ENCODE peak calls at places on chromosome X, in ten cellular contexts. R is cardiac muscle cell, J is aorta, W is HepG2, E is right atrium auricular region, S is Peyer's patch, D is dorsolateral prefrontal cortex, V is hepatocyte, M is left ventricle myocardium inferior, I is GM23248. G is an unnamed sample.

GRCh38 chrX:139936259-139936658 is 3.4 kb upstream of the ATP11C start:
- DNase-seq in R (no peak), J (no peak), W (no peak), E (no peak), S (no peak), D (no peak), V (no peak), M (no peak), I (no peak), G (no peak)

GRCh38 chrX:134601240-134601639 is 57.0 kb downstream of the PLAC1 start:
- DNase-seq in R (peak), J (no peak), W (no peak), E (no peak), S (no peak), D (no peak), V (no peak), M (no peak), I (peak), G (no peak)

GRCh38 chrX:132843387-132843786 is 115.0 kb downstream of the HS6ST2 start:
- DNase-seq in R (no peak), J (no peak), W (no peak), E (no peak), S (no peak), D (no peak), V (no peak), M (no peak), I (no peak), G (no peak)

GRCh38 chrX:115350696-115351408 is 61.3 kb downstream of the LUZP4 start:
- DNase-seq in R (no peak), J (no peak), W (no peak), E (no peak), S (no peak), D (no peak), V (peak), M (no peak), I (peak), G (no peak)

GRCh38 chrX:346034-346813 is 27.6 kb upstream of the GTPBP6 start:
- DNase-seq in R (no peak), J (peak), W (no peak), E (no peak), S (no peak), D (no peak), V (no peak), M (peak), I (no peak), G (no peak)

GRCh38 chrX:64204701-64205440 is 637 bp downstream of the AMER1 start:
- DNase-seq in R (peak), J (peak), W (peak), E (no peak), S (peak), D (peak), V (peak), M (peak), I (peak), G (peak)

GRCh38 chrX:52424658-52425057 is 55.8 kb downstream of the XAGE2 start:
- DNase-seq in R (no peak), J (no peak), W (no peak), E (no peak), S (no peak), D (no peak), V (no peak), M (no peak), I (peak), G (no peak)

GRCh38 chrX:8042304-8042703 is 115.1 kb upstream of the PNPLA4 start:
- DNase-seq in R (no peak), J (no peak), W (peak), E (no peak), S (no peak), D (no peak), V (no peak), M (no peak), I (no peak), G (no peak)

GRCh38 chrX:137742846-137743245 is 176.9 kb downstream of the ZIC3 start:
- DNase-seq in R (no peak), J (no peak), W (no peak), E (no peak), S (no peak), D (no peak), V (no peak), M (no peak), I (no peak), G (no peak)

GRCh38 chrX:68504237-68504636 is 5.4 kb downstream of the YIPF6 start:
- DNase-seq in R (peak), J (no peak), W (no peak), E (no peak), S (no peak), D (no peak), V (no peak), M (no peak), I (peak), G (no peak)

GRCh38 chrX:150968862-150969720 is 14.0 kb upstream of the HMGB3 start:
- DNase-seq in R (no peak), J (no peak), W (no peak), E (no peak), S (no peak), D (no peak), V (no peak), M (no peak), I (no peak), G (no peak)

GRCh38 chrX:46758163-46758955 is 559 bp downstream of the SLC9A7 start:
- DNase-seq in R (peak), J (no peak), W (no peak), E (no peak), S (peak), D (no peak), V (peak), M (no peak), I (peak), G (peak)
- H3K27ac ChIP-seq in R (no peak), J (no peak), W (no peak), E (peak), S (no peak), D (no peak), V (no peak), M (no peak), I (peak), G (peak)

GRCh38 chrX:39855748-39856129 is 242.0 kb downstream of the BCOR start:
- DNase-seq in R (peak), J (peak), W (no peak), E (no peak), S (peak), D (peak), V (peak), M (no peak), I (peak), G (no peak)

GRCh38 chrX:39854772-39855747 is 242.7 kb downstream of the BCOR start:
- DNase-seq in R (no peak), J (peak), W (no peak), E (no peak), S (peak), D (no peak), V (no peak), M (no peak), I (no peak), G (no peak)

GRCh38 chrX:39856472-39857121 is 241.2 kb downstream of the BCOR start:
- DNase-seq in R (no peak), J (no peak), W (no peak), E (no peak), S (no peak), D (no peak), V (no peak), M (no peak), I (no peak), G (no peak)

GRCh38 chrX:39859991-39860861 is 237.5 kb downstream of the BCOR start:
- DNase-seq in R (peak), J (no peak), W (no peak), E (peak), S (peak), D (no peak), V (peak), M (no peak), I (peak), G (no peak)

DNA sequence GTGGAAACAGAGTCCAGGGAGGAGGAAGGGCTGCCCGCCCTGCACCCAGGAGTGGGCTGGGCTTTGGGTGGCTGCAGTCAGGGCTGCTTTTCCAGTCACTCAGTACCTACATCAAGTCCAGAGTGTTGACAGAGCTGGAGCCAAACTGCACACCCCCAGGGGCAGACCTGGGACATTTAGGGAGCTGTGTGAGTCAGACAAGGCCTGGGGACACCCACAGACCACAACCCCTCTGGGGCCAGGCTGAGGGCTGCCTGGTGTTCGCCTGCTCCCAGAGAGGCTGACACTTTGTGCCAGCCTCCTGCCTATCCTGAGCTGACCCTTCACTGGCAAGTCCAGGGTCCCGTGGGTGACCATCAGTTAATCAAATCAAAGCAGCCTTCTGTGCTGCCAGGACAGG is 240.0 kb downstream of the BCOR start:
- DNase-seq in R (no peak), J (no peak), W (no peak), E (no peak), S (no peak), D (no peak), V (no peak), M (no peak), I (no peak), G (no peak)
- H3K27ac ChIP-seq in R (no peak), J (no peak), W (no peak), E (no peak), S (no peak), D (no peak), V (no peak), M (no peak), I (no peak), G (no peak)

DNA sequence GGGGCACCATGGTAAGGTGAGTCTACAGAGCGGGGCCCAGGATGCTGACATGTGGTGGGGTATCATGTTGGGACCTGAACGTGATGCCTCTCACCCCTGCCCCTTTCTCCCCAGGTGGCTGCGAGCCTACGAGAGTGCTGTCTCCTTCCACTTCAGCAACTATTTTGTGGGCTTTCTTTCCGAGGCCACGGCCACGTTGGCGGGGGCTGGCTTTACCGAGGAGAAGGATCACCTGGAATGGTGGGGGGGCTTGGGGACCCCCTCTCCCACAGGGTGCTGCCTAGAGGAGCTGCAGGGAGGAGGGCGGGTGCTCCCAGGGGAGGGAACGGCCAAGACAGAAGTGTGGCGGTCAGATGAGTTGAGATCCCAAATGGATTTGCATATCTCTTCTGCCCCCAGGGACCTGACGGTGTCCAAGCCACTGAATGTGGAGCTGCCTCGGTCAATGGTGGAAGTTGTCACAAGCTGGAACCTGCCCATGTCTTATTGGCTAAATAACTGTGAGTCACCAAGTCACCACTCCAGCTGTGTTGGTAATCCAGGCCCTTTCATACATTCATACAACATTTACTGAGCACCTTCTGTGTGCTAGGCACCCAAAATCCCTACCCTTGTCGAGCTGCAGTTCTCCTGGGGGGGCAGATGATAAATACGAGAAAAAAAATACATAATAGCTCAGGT is 5.5 kb downstream of the PORCN start:
- DNase-seq in R (no peak), J (no peak), W (no peak), E (no peak), S (no peak), D (no peak), V (no peak), M (no peak), I (no peak), G (no peak)
- H3K27ac ChIP-seq in R (no peak), J (no peak), W (no peak), E (no peak), S (no peak), D (no peak), V (no peak), M (no peak), I (no peak), G (no peak)

GRCh38 chrX:70353524-70353923 is 63.6 kb downstream of the KIF4A start:
- DNase-seq in R (no peak), J (no peak), W (no peak), E (no peak), S (no peak), D (no peak), V (no peak), M (no peak), I (no peak), G (no peak)

GRCh38 chrX:70352473-70352872 is 62.6 kb downstream of the KIF4A start:
- DNase-seq in R (no peak), J (no peak), W (no peak), E (no peak), S (no peak), D (no peak), V (no peak), M (no peak), I (no peak), G (no peak)

GRCh38 chrX:70360366-70360765 is 62.7 kb upstream of the GDPD2 start:
- DNase-seq in R (no peak), J (no peak), W (no peak), E (no peak), S (no peak), D (no peak), V (no peak), M (no peak), I (no peak), G (no peak)

GRCh38 chrX:70359458-70359857 is 63.7 kb upstream of the GDPD2 start:
- DNase-seq in R (no peak), J (no peak), W (no peak), E (no peak), S (no peak), D (no peak), V (no peak), M (no peak), I (no peak), G (no peak)

DNA sequence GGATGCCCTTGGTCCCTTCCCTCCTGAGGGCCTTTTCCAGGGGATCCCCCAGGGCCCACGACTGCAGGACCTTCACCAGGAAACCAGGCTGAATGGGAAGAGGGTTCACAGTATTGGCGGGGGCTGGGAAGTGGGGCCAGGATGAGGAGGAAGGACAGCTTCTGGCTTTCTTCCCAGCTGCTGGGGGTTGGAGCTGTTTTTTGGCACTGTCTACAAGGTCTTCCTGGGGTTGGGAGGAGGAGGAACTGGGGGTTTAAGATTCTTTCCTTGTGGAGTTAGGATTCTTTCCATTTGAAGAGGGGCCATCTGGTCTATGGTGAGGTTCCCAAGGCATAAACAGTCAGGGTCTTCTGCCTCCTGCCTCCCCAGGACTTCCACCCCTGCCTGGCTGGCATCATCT is 64.8 kb downstream of the KIF4A start:
- DNase-seq in R (peak), J (no peak), W (no peak), E (no peak), S (no peak), D (no peak), V (no peak), M (no peak), I (no peak), G (no peak)
- H3K27ac ChIP-seq in R (no peak), J (no peak), W (no peak), E (no peak), S (no peak), D (no peak), V (no peak), M (no peak), I (no peak), G (no peak)

GRCh38 chrX:39642071-39642470 is 455.7 kb downstream of the BCOR start:
- DNase-seq in R (peak), J (no peak), W (peak), E (no peak), S (no peak), D (no peak), V (peak), M (peak), I (no peak), G (no peak)

GRCh38 chrX:39643533-39643932 is 454.2 kb downstream of the BCOR start:
- DNase-seq in R (no peak), J (no peak), W (no peak), E (no peak), S (no peak), D (no peak), V (no peak), M (no peak), I (no peak), G (no peak)

GRCh38 chrX:39640866-39641265 is 456.9 kb downstream of the BCOR start:
- DNase-seq in R (no peak), J (no peak), W (no peak), E (no peak), S (no peak), D (no peak), V (no peak), M (no peak), I (no peak), G (no peak)

GRCh38 chrX:39648548-39649254 is 449.1 kb downstream of the BCOR start:
- DNase-seq in R (no peak), J (no peak), W (no peak), E (no peak), S (no peak), D (no peak), V (no peak), M (no peak), I (peak), G (no peak)

GRCh38 chrX:39645059-39645895 is 452.5 kb downstream of the BCOR start:
- DNase-seq in R (peak), J (peak), W (no peak), E (peak), S (peak), D (no peak), V (peak), M (peak), I (peak), G (no peak)
- H3K27ac ChIP-seq in R (no peak), J (peak), W (no peak), E (no peak), S (peak), D (no peak), V (peak), M (peak), I (peak), G (peak)

GRCh38 chrX:40157228-40158035 is 59.7 kb upstream of the BCOR start:
- DNase-seq in R (no peak), J (peak), W (no peak), E (no peak), S (no peak), D (no peak), V (no peak), M (no peak), I (no peak), G (no peak)
- H3K27ac ChIP-seq in R (no peak), J (peak), W (peak), E (peak), S (peak), D (peak), V (no peak), M (peak), I (no peak), G (peak)

DNA sequence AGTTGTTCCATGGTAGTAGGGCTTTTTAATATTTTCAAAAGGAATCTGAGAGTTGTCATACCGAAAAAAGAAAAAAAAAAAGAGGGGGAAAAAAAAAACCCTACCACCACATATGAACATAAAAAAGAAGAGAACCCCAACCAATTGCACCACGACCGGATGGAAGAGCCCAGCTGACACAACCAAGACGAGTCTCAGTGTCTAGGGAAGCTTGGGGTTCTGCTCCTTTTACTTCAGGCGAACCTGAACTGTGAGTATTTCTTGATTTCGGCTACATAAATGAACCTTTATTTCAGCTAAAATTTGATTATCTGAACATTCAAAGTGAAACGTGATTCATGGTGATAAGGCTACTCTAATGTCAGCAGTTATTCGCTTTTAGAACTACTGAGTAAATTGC is at the start of gene GPR34:
- DNase-seq in R (no peak), J (no peak), W (no peak), E (no peak), S (no peak), D (no peak), V (no peak), M (no peak), I (no peak), G (no peak)
- H3K27ac ChIP-seq in R (no peak), J (no peak), W (no peak), E (no peak), S (peak), D (no peak), V (no peak), M (peak), I (no peak), G (no peak)

GRCh38 chrX:1661048-1661921 is 46.4 kb downstream of the ASMT start:
- DNase-seq in R (no peak), J (peak), W (peak), E (no peak), S (peak), D (no peak), V (no peak), M (peak), I (no peak), G (no peak)

GRCh38 chrX:1659664-1660461 is 45.0 kb downstream of the ASMT start:
- DNase-seq in R (no peak), J (no peak), W (no peak), E (no peak), S (peak), D (no peak), V (no peak), M (no peak), I (no peak), G (no peak)

GRCh38 chrX:1656379-1656778 is 41.5 kb downstream of the ASMT start:
- DNase-seq in R (no peak), J (no peak), W (no peak), E (no peak), S (no peak), D (no peak), V (no peak), M (no peak), I (no peak), G (no peak)

GRCh38 chrX:1658083-1658463 is 43.2 kb downstream of the ASMT start:
- DNase-seq in R (no peak), J (no peak), W (no peak), E (no peak), S (no peak), D (no peak), V (no peak), M (no peak), I (no peak), G (no peak)

GRCh38 chrX:1657367-1658082 is 42.7 kb downstream of the ASMT start:
- DNase-seq in R (peak), J (no peak), W (no peak), E (no peak), S (peak), D (peak), V (no peak), M (no peak), I (peak), G (no peak)
- H3K27ac ChIP-seq in R (peak), J (no peak), W (no peak), E (no peak), S (peak), D (no peak), V (no peak), M (no peak), I (no peak), G (no peak)

GRCh38 chrX:2960861-2961515 is 31.8 kb upstream of the ARSD start:
- DNase-seq in R (no peak), J (no peak), W (no peak), E (no peak), S (no peak), D (no peak), V (no peak), M (no peak), I (no peak), G (no peak)
- H3K27ac ChIP-seq in R (no peak), J (no peak), W (no peak), E (no peak), S (no peak), D (no peak), V (no peak), M (no peak), I (no peak), G (no peak)

G was measured in caudate nucleus.